ENCODE peak calls at places on chromosomes 4 and X, in ten cellular contexts. X, B, P, I, H, U, Q, K, F and J are unnamed samples.
A peak's percentile ranks its signal among the peaks of the same experiment; 100 is the strongest.

GRCh38 chrX:82451725-82452124 is 1056.4 kb upstream of the POU3F4 start:
- DNase-seq in Q (no peak), P (no peak), F (no peak), I (no peak), B (no peak), U (no peak), X (no peak), K (no peak), H (no peak), J (no peak)

GRCh38 chr4:21921526-21922180 is 26.9 kb downstream of the KCNIP4 start:
- DNase-seq in K (no peak), X (no peak), H (no peak), B (no peak), Q (no peak), F (no peak), I (no peak), P (no peak), U (no peak), J (no peak)

GRCh38 chr4:32519060-32519459 is 1798.9 kb downstream of the PCDH7 start:
- DNase-seq in F (no peak), B (no peak), X (no peak), Q (no peak), I (no peak), H (no peak), U (no peak), K (no peak), P (no peak), J (no peak)

GRCh38 chr4:172758586-172759340 is 409.8 kb upstream of the GALNT7 start:
- DNase-seq in K (no peak), I (no peak), F (no peak), B (no peak), P (no peak), U (no peak), Q (peak; percentile 89), H (no peak), X (peak; percentile 47), J (no peak)

GRCh38 chr4:128468485-128468989 is 180.9 kb upstream of the PGRMC2 start:
- DNase-seq in K (peak; percentile 67), I (no peak), F (peak; percentile 73), X (peak; percentile 32), U (peak; percentile 82), Q (peak; percentile 99), P (no peak), B (no peak), H (no peak), J (peak; percentile 85)

GRCh38 chrX:150084474-150085229 is 146.4 kb upstream of the EOLA2 start:
- DNase-seq in K (no peak), U (no peak), Q (peak; percentile 77), I (no peak), B (no peak), H (no peak), P (no peak), X (peak; percentile 42), F (no peak), J (no peak)

GRCh38 chr4:88752754-88753153 is 55.1 kb upstream of the NAP1L5 start:
- DNase-seq in B (no peak), Q (no peak), X (no peak), K (no peak), P (no peak), F (no peak), U (no peak), H (no peak), I (no peak), J (no peak)

GRCh38 chr4:152408514-152409327 is 127.2 kb downstream of the FBXW7 start:
- DNase-seq in U (no peak), X (peak; percentile 20), F (no peak), Q (peak; percentile 50), P (peak; percentile 17), H (no peak), K (no peak), B (no peak), I (peak; percentile 15), J (no peak)

GRCh38 chrX:29687687-29688086 is 527.7 kb upstream of the MAGEB2 start:
- DNase-seq in Q (peak; percentile 76), P (no peak), B (no peak), U (no peak), K (no peak), F (no peak), H (no peak), X (peak; percentile 22), I (no peak), J (no peak)

GRCh38 chrX:139974496-139974895 is 9.2 kb upstream of the CXorf66 start:
- DNase-seq in H (no peak), K (no peak), F (no peak), Q (no peak), P (no peak), U (no peak), B (no peak), I (no peak), X (no peak), J (no peak)

GRCh38 chrX:110188701-110189558 is 129.0 kb downstream of the AMMECR1 start:
- DNase-seq in P (no peak), I (no peak), Q (peak; percentile 30), H (no peak), B (no peak), U (no peak), X (no peak), F (no peak), K (no peak), J (no peak)

GRCh38 chr4:16229604-16230003 is 3.3 kb upstream of the TAPT1 start:
- DNase-seq in X (no peak), K (no peak), I (no peak), B (no peak), H (no peak), F (no peak), U (no peak), Q (no peak), P (no peak), J (no peak)

GRCh38 chr4:16230308-16230707 is 4.0 kb upstream of the TAPT1 start:
- DNase-seq in P (no peak), Q (no peak), H (no peak), K (no peak), X (no peak), U (no peak), I (no peak), F (peak; percentile 15), B (no peak), J (no peak)

GRCh38 chr4:16233569-16234177 is 7.4 kb upstream of the TAPT1 start:
- DNase-seq in F (no peak), B (no peak), I (no peak), X (no peak), Q (no peak), P (no peak), K (no peak), H (no peak), U (no peak), J (no peak)

GRCh38 chr4:16227462-16227868 is 1.2 kb upstream of the TAPT1 start:
- DNase-seq in F (peak; percentile 71), U (peak; percentile 78), H (no peak), P (no peak), K (peak; percentile 57), Q (peak; percentile 30), X (peak; percentile 30), B (peak; percentile 82), I (no peak), J (peak; percentile 54)

GRCh38 chr4:16231570-16232252 is 5.4 kb upstream of the TAPT1 start:
- DNase-seq in K (no peak), B (no peak), I (no peak), X (no peak), U (no peak), H (no peak), Q (no peak), P (no peak), F (no peak), J (no peak)
- TF ChIP-seq POLR2A in K (no peak), B (no peak), I (no peak), X (no peak), U (no peak), H (no peak), Q (no peak), P (no peak), F (no peak), J (no peak)

DNA sequence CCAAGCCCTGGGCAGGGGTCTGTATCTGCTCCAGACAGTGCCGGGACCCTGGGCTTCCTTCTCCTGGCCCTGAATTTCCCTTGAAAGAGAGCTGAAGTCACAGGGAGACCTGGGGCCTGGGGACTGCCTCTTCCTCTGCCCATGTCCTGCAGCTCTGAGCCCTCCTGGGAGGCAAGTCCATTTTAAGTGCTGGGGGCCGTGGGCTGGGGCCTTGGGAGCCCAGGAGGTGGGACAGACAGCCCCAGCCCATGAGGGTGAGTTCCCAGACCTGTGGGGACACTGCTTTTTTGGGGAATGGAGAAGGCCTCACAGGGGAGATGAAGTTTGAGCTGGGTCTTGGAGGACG is 4.8 kb upstream of the CXCR3 start:
- DNase-seq in B (no peak), F (no peak), K (no peak), H (no peak), X (no peak), P (no peak), Q (no peak), U (no peak), I (no peak), J (no peak)
- H3K27ac ChIP-seq in B (no peak overlapping the region), F (peak overlapping the region; percentile 83), K (peak overlapping the region; percentile 51), H (peak overlapping the region; percentile 86), X (no peak overlapping the region), P (no peak overlapping the region), Q (no peak overlapping the region), U (peak overlapping the region; percentile 71), I (peak overlapping the region; percentile 50), J (peak overlapping the region; percentile 74)

DNA sequence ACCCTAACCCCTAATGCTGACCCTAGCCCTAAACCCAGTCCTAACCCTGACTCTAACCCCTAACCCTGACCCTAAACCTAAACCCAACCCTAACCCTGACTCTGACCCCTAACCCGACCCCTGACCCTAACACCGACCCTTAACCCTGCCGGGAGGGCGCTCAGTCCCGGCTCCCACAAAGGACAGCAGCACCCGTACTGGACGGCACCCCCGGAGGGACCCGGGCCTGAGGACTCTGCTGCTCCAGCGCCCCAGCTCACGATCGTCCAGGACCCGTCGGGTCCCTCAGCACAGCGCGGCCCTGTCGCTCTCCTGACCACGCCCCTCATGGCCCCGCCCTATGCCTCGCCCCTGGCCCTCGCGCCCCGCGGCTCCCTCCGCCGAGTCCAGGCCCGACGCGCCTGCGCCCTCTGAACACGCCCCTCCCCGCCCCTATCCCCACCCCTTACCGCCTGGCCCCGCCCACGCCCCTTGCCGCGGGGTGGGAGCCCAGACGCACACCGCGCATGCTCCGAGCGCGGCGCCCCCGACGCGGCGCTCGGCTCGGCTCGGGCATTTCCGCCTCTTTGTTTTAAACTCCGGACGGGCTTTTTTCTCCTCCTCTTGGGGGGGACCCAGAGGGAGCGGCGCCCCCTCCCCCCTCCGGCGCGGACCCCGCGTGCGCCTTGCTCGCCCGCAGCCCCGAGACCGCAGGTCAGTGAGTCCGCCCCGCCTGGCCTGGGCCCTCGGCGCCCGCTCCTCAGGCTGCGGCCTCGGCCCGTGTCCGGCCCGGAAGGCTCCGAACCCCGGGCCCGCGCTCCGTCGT is at the start of gene PCGF3:
- DNase-seq in P (peak; percentile 100), K (peak; percentile 96), U (peak; percentile 99), X (peak; percentile 94), B (peak; percentile 100), H (peak; percentile 99), Q (peak; percentile 92), I (peak; percentile 85), F (peak; percentile 96), J (peak; percentile 97)
- TF ChIP-seq POLR2A in P (peak; percentile 61), K (peak; percentile 65), U (no peak), X (peak; percentile 1), B (peak; percentile 38), H (peak; percentile 39), Q (peak; percentile 74), I (peak; percentile 48), F (no peak), J (peak; percentile 53)

DNA sequence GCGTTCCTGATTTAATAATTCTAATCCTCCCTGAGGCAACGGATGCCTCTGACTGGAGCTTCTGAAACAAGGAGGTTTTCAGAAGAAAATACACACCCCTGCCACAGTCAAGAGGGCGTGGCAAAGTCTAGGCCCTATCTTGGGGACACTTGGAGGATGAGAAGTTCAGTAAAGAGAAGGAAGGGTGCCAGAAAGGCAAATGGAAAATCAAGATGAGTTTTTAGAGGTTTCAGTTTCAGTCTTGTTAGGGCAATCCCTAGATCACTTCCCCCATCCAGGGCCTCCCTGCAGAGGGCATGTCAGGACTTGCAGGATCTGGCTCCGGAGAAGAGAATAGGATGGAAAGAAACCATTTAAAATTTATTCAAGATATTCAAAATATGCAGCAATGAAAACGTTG is 28.5 kb upstream of the FGF2 start:
- DNase-seq in K (peak; percentile 48), U (peak; percentile 72), Q (peak; percentile 94), H (no peak), P (peak; percentile 52), X (peak; percentile 73), I (no peak), F (peak; percentile 56), B (no peak), J (no peak)
- H3K27ac ChIP-seq in K (no peak overlapping the region), U (peak overlapping the region; percentile 52), Q (peak overlapping the region; percentile 96), H (peak overlapping the region; percentile 58), P (peak overlapping the region; percentile 3), X (peak overlapping the region; percentile 65), I (peak overlapping the region; percentile 54), F (peak overlapping the region; percentile 76), B (no peak overlapping the region), J (no peak overlapping the region)